ENCODE peak calls at places on chromosomes 1 and 21, in six cellular contexts. T is left lung, V is transverse colon, I is AG09319, K is WTC11, H is epithelial cell of esophagus. N is an unnamed sample.

GRCh38 chr1:118154220-118154619 is 30.8 kb downstream of the SPAG17 start:
- DNase-seq in H (peak), K (no peak), V (no peak), T (no peak), I (no peak), N (no peak)

GRCh38 chr1:88524129-88524528 is 159.9 kb upstream of the PKN2 start:
- DNase-seq in T (no peak), H (no peak), I (no peak), V (no peak), K (no peak), N (no peak)

GRCh38 chr21:35095859-35096291 is 46.8 kb upstream of the RUNX1 start:
- DNase-seq in I (peak), V (no peak), H (no peak), T (no peak), K (no peak), N (no peak)

GRCh38 chr1:180486092-180486491 is 16.3 kb downstream of the ACBD6 start:
- DNase-seq in T (no peak), I (no peak), K (no peak), H (no peak), V (no peak), N (no peak)

GRCh38 chr1:4634156-4634792 is 20.1 kb upstream of the AJAP1 start:
- DNase-seq in K (no peak), H (no peak), V (no peak), T (no peak), I (no peak), N (no peak)

GRCh38 chr1:85371021-85371420 is 93.9 kb downstream of the DDAH1 start:
- DNase-seq in V (no peak), K (no peak), I (no peak), H (no peak), T (no peak), N (no peak)

GRCh38 chr1:28240024-28240423 is 4.1 kb downstream of the ATP5IF1 start:
- DNase-seq in T (no peak), I (no peak), H (peak), K (no peak), V (no peak), N (no peak)

GRCh38 chr1:62131093-62131725 is 63.4 kb upstream of the L1TD1 start:
- DNase-seq in V (peak), H (peak), T (no peak), I (peak), K (peak), N (peak)

GRCh38 chr1:160193091-160193819 is 2.9 kb downstream of the CASQ1 start:
- DNase-seq in I (peak), K (peak), V (peak), T (peak), H (peak), N (peak)

GRCh38 chr21:23017989-23018388 is 2019.8 kb downstream of the NCAM2 start:
- DNase-seq in I (no peak), K (no peak), V (no peak), T (no peak), H (no peak), N (no peak)

GRCh38 chr1:8764301-8764937 is 53.0 kb downstream of the RERE start:
- DNase-seq in T (no peak), V (no peak), H (no peak), K (no peak), I (no peak), N (no peak)

GRCh38 chr1:168893359-168893791 is 164.4 kb upstream of the DPT start:
- DNase-seq in I (no peak), H (peak), T (no peak), K (no peak), V (no peak), N (no peak)

GRCh38 chr1:168598963-168599362 is 22.6 kb downstream of the XCL1 start:
- DNase-seq in K (no peak), V (no peak), H (peak), I (no peak), T (no peak), N (no peak)

GRCh38 chr1:60547821-60548220 is 474.3 kb upstream of the C1orf87 start:
- DNase-seq in V (no peak), I (no peak), T (no peak), K (no peak), H (no peak), N (no peak)

GRCh38 chr1:41696381-41696780 is 211.9 kb upstream of the EDN2 start:
- DNase-seq in V (no peak), H (no peak), K (no peak), I (no peak), T (no peak), N (no peak)

GRCh38 chr1:157154940-157155514 is 16.8 kb upstream of the ETV3 start:
- DNase-seq in V (peak), T (no peak), I (no peak), H (peak), K (no peak), N (peak)

GRCh38 chr1:1928231-1929101 is 9.4 kb upstream of the TMEM52 start:
- DNase-seq in H (no peak), K (no peak), V (peak), T (peak), I (no peak), N (no peak)

GRCh38 chr1:167795810-167796740 is 74.3 kb downstream of the MPZL1 start:
- DNase-seq in H (peak), T (no peak), K (no peak), I (no peak), V (no peak), N (peak)

GRCh38 chr1:8019229-8019620 is 6.9 kb downstream of the ERRFI1 start:
- DNase-seq in H (no peak), T (no peak), V (no peak), I (no peak), K (no peak), N (no peak)

GRCh38 chr1:165456114-165456513 is 11.2 kb upstream of the RXRG start:
- DNase-seq in V (no peak), I (no peak), T (no peak), K (no peak), H (peak), N (no peak)

GRCh38 chr1:167522246-167522645 is 3.9 kb upstream of the CD247 start:
- DNase-seq in V (no peak), I (no peak), T (no peak), H (no peak), K (no peak), N (no peak)

GRCh38 chr1:159991513-159991912 is 37.5 kb upstream of the SLAMF9 start:
- DNase-seq in I (no peak), V (no peak), H (peak), T (no peak), K (no peak), N (no peak)

GRCh38 chr1:66542314-66542713 is 8.4 kb downstream of the SGIP1 start:
- DNase-seq in T (no peak), K (no peak), I (no peak), V (no peak), H (no peak), N (no peak)

GRCh38 chr1:56442456-56442855 is 136.9 kb downstream of the PLPP3 start:
- DNase-seq in H (no peak), I (no peak), V (no peak), K (no peak), T (no peak), N (no peak)

GRCh38 chr1:43541721-43542401 is 11.2 kb downstream of the PTPRF start:
- DNase-seq in K (no peak), I (no peak), V (peak), T (peak), H (peak), N (no peak)

GRCh38 chr1:209411491-209411929 is 172.0 kb upstream of the CAMK1G start:
- DNase-seq in K (no peak), H (peak), V (no peak), I (no peak), T (no peak), N (no peak)

DNA sequence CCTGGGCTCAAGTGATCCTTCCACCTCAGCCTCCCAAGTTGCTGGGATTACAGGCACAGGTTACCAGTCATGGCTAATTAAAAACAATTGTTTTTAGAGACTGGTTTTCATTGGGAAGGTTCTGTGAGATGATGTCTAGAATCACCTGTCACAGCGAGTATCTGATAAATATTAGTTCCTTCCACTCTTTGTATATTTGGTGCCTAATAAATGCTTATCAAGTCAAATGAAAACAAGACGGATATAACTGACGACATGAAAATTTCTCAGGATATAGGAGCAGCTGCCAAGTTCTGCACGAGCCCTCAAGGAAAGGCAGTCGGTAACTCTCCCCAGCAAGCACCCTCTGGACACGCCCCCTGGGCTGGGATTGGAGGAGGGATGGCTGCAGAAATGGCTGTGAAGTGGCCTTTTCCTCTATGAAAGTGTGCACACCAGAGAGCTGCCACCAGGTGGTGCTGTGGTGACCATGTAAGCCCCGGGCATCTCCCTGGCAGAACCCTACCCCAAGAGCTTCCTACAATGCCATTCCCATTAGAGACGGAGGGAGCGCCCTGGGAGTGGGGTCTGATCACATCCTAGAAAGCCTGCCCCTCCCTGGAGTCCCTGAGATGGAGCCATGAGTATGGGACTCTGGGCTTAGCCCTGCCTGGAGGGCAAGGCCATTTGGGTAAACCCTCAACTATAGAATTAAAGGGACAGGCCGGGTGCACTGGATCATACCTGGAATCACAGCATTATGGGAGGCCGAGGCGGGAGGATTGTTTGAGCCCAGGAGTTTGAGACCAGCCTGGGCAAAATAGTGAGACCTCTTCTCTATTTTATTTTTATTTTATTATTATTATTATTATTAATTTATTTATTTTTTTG is 50.9 kb downstream of the HTR6 start:
- DNase-seq in I (peak), K (peak), H (peak), V (peak), T (peak), N (peak)
- TF ChIP-seq CTCF in I (peak), K (peak), H (peak), V (peak), T (peak), N (peak)

GRCh38 chr21:44427241-44428120 is 27.8 kb upstream of the LRRC3 start:
- DNase-seq in H (no peak), K (no peak), I (no peak), T (peak), V (no peak), N (no peak)
- TF ChIP-seq CTCF in H (no peak), K (no peak), I (no peak), T (no peak), V (no peak), N (no peak)

DNA sequence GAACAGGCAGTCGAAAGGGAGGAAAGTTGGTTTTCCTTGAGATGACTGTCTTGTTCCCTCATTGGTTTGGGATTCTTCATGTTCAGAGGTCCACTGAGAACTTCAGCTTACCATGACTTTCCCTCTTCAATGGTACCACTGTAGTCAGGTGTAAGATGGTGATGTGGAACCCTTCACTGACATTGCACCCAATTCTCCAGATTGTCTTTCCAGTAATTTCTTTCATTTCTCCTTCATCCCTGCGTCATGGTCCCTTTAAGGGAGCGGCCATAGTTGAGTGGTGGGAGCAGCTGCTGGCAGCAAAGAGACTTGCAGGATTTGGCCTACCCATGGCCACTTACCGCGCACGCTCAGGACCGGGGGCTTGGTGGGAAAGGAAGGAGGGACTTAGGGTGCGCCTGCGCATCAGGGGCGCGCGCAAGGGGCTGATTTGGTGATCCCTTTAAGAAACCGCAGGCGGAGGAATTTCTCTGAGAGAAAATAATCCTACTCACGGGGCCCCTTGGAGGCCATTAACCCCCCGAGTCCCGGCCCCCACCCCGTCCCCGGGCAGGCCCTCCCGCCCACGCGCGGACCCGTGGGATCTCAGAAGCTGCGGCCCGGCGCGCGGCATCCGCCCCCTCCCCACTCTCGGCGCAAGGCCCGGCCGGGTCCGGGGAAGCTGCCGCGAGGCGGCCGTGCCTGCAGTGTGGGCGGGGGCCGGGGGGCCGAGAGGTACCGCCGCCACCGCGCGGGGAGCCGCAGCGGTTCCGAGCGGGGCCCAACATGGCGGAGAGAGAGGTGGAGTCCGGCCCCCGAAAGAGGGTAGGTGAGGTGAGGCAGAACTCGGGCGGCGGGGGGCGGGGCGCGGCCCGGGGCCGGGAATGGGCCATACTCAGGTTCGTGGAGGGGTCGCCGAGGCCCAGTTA is at the start of gene ZMYM4:
- DNase-seq in T (peak), K (peak), V (peak), H (peak), I (peak), N (peak)
- TF ChIP-seq CTCF in T (no peak), K (no peak), V (no peak), H (peak), I (no peak), N (no peak)

DNA sequence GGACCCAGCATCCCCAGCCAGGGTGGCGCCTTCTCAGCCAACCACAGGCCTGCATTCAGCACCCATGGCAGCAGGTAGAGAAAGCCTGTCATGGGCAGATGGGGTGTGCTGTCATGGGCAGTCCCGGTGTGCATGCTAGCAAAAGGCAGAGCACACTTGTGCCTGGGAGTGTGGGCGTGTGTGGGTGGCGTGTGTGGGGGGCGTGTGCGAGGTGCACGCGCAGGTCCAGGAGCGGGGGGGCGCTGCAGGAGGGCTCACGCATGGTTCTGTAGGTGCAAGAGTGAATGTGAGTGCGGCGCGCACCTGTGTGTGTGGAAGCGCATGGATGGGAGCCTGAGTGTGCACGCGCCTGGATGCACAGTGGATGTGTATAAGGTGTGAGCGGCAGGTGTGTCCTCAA is 137.2 kb downstream of the CASZ1 start:
- DNase-seq in H (no peak), I (no peak), T (no peak), K (no peak), V (no peak), N (no peak)
- TF ChIP-seq CTCF in H (no peak), I (no peak), T (no peak), K (no peak), V (no peak), N (no peak)

GRCh38 chr1:220527279-220528048 is 472 bp upstream of the MARK1 start:
- DNase-seq in I (no peak), K (no peak), H (peak), V (peak), T (no peak), N (peak)

GRCh38 chr1:220528049-220528678 is at the start of gene MARK1:
- DNase-seq in V (peak), K (peak), H (peak), I (no peak), T (peak), N (peak)

GRCh38 chr1:220529530-220529920 is 1.6 kb downstream of the MARK1 start:
- DNase-seq in I (no peak), K (no peak), V (no peak), H (no peak), T (no peak), N (no peak)

GRCh38 chr1:220528679-220529529 is 968 bp downstream of the MARK1 start:
- DNase-seq in I (no peak), H (peak), K (peak), T (no peak), V (peak), N (peak)

GRCh38 chr1:220526294-220526693 is 1.6 kb upstream of the MARK1 start:
- DNase-seq in K (peak), I (no peak), T (no peak), H (peak), V (no peak), N (no peak)
- TF ChIP-seq CTCF in K (no peak), I (no peak), T (no peak), H (peak), V (no peak), N (no peak)

DNA sequence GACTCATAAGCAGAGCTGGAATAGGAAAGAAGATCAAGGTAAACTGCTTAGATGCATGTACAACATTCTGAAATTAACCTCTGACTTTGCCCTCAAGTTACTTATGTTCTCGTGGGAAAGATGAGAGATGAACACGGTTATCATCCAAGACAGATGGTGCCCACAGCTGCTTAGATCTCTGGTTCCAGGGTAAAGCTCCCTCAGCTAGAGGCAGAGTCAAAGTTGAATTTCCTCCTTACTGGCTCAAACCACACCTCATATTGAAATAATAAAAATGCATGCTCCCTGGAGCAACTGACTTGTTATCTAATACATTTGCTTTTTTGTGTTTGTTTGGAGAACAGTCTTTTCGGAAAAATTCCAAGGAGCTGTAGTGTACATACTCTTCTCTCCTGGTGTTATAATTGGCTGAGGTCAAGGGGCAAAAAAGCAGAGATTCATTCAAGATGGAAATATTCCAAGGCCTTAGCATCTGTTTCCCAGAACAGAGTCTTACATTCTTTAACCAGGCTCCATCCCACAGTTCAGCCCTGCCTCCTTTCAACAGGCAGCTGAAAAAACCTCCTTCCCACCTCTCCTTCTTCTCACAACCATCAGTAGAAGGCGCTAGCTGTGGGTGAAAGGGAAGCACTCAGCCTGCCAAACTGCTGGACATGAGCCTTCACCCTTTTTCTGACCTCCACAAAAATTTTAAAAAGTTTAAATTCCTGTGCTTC is 43.6 kb upstream of the FMO2 start:
- DNase-seq in K (no peak), V (peak), H (no peak), I (peak), T (no peak), N (no peak)
- TF ChIP-seq CTCF in K (no peak), V (no peak), H (no peak), I (peak), T (no peak), N (no peak)

GRCh38 chr1:245232936-245233335 is 78.2 kb downstream of the KIF26B start:
- DNase-seq in K (no peak), H (no peak), I (peak), V (no peak), T (no peak), N (no peak)

GRCh38 chr1:245225709-245226464 is 71.1 kb downstream of the KIF26B start:
- DNase-seq in T (no peak), H (no peak), K (no peak), I (no peak), V (no peak), N (no peak)

GRCh38 chr1:245225267-245225666 is 70.5 kb downstream of the KIF26B start:
- DNase-seq in I (no peak), H (no peak), T (no peak), K (no peak), V (no peak), N (no peak)

GRCh38 chr1:245234217-245235120 is 79.7 kb downstream of the KIF26B start:
- DNase-seq in K (peak), V (no peak), I (no peak), H (no peak), T (no peak), N (no peak)

DNA sequence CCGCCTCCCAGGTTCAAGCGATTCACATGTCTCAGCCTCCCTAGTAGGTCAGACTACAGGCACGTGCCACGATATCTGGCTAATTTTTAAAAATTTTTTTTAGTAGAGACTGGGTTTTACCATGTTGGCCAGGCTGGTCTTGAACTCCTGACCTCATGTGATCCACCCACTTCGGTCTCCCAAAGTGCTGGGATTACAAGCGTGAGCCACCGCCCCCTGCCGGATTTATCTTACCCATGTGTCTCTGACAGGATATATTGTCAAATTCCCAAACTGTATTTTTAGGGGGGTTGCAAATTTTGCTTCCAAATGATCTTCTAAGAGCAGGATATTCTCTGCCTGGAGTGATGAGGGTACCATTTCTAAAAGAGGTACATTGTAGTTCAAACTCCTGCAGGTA is 74.3 kb downstream of the KIF26B start:
- DNase-seq in V (no peak), I (no peak), T (no peak), H (no peak), K (no peak), N (no peak)
- TF ChIP-seq CTCF in V (no peak), I (no peak), T (no peak), H (no peak), K (no peak), N (no peak)

GRCh38 chr1:13764533-13764932 is 64.5 kb downstream of the PRDM2 start:
- DNase-seq in T (no peak), K (peak), H (no peak), V (no peak), I (no peak), N (no peak)

GRCh38 chr1:13763264-13763663 is 63.3 kb downstream of the PRDM2 start:
- DNase-seq in V (no peak), K (no peak), T (no peak), I (no peak), H (no peak), N (no peak)

GRCh38 chr1:13766906-13767564 is 67.0 kb downstream of the PRDM2 start:
- DNase-seq in T (no peak), H (peak), K (no peak), I (no peak), V (no peak), N (no peak)

GRCh38 chr1:13763991-13764390 is 64.0 kb downstream of the PRDM2 start:
- DNase-seq in I (no peak), H (no peak), K (no peak), T (no peak), V (no peak), N (no peak)

GRCh38 chr1:13764933-13765332 is 64.9 kb downstream of the PRDM2 start:
- DNase-seq in T (no peak), K (no peak), H (no peak), V (no peak), I (no peak), N (no peak)
- TF ChIP-seq CTCF in T (no peak), K (no peak), H (no peak), V (no peak), I (no peak), N (no peak)

GRCh38 chr21:43276811-43277210 is 108.0 kb downstream of the CRYAA start:
- DNase-seq in V (no peak), T (no peak), H (no peak), K (no peak), I (no peak), N (no peak)
- TF ChIP-seq CTCF in V (no peak), T (no peak), H (no peak), K (no peak), I (no peak), N (no peak)

N was measured in endothelial cell.